ENCODE peak calls at places on chromosomes 12 and 14, in six cellular contexts. W is A673; I is heart left ventricle; U is CD8-positive, alpha-beta memory T cell; C is HCT116; R is aorta. J is an unnamed sample. For H3K27me3 and H3K36me3, the result is how much of the 10 kb centered on the place peaks cover.

GRCh38 chr12:8057839-8058238 is 8.3 kb downstream of the C3AR1 start:
- DNase-seq in W (no peak), I (no peak), U (no peak), C (no peak), R (no peak), J (no peak)

GRCh38 chr12:119804011-119804641 is 73.0 kb downstream of the CIT start:
- DNase-seq in W (peak), I (peak), U (no peak), C (peak), R (peak), J (peak)

GRCh38 chr14:54169254-54169924 is 212.8 kb upstream of the BMP4 start:
- DNase-seq in W (no peak), I (no peak), U (no peak), C (peak), R (no peak), J (no peak)

GRCh38 chr14:65471038-65471878 is 58.7 kb downstream of the FUT8 start:
- DNase-seq in W (no peak), I (no peak), U (no peak), C (no peak), R (no peak), J (no peak)

GRCh38 chr12:55651314-55651703 is 14.6 kb downstream of the OR10P1 start:
- DNase-seq in W (no peak), I (no peak), U (no peak), C (no peak), R (no peak), J (no peak)

GRCh38 chr12:26636710-26637328 is 196.2 kb downstream of the ITPR2 start:
- DNase-seq in W (no peak), I (no peak), U (no peak), C (no peak), R (no peak), J (no peak)

GRCh38 chr12:97535582-97535981 is 73.0 kb downstream of the RMST start:
- DNase-seq in W (no peak), I (no peak), U (no peak), C (no peak), R (no peak), J (no peak)

GRCh38 chr14:54577977-54578376 is 11.0 kb downstream of the SAMD4A start:
- DNase-seq in W (peak), I (no peak), U (no peak), C (no peak), R (no peak), J (no peak)

GRCh38 chr12:11136075-11136474 is 1.6 kb upstream of the TAS2R30 start:
- DNase-seq in W (no peak), I (no peak), U (no peak), C (no peak), R (no peak), J (no peak)

GRCh38 chr12:12892670-12893290 is 1.4 kb downstream of the GPRC5A start:
- DNase-seq in W (no peak), I (no peak), U (no peak), C (no peak), R (no peak), J (peak)

GRCh38 chr12:12889701-12890100 is 1.7 kb upstream of the GPRC5A start:
- DNase-seq in W (no peak), I (no peak), U (no peak), C (no peak), R (no peak), J (no peak)

GRCh38 chr12:12890492-12890814 is 909 bp upstream of the GPRC5A start:
- DNase-seq in W (no peak), I (no peak), U (no peak), C (no peak), R (peak), J (peak)

GRCh38 chr12:12891646-12892355 is 439 bp downstream of the GPRC5A start:
- DNase-seq in W (no peak), I (no peak), U (no peak), C (no peak), R (no peak), J (no peak)

GRCh38 chr12:12890815-12891645 is at the start of gene GPRC5A:
- DNase-seq in W (peak), I (peak), U (no peak), C (peak), R (peak), J (peak)
- H3K27ac ChIP-seq in W (no peak), I (no peak), U (no peak), C (peak), R (peak), J (peak)

DNA sequence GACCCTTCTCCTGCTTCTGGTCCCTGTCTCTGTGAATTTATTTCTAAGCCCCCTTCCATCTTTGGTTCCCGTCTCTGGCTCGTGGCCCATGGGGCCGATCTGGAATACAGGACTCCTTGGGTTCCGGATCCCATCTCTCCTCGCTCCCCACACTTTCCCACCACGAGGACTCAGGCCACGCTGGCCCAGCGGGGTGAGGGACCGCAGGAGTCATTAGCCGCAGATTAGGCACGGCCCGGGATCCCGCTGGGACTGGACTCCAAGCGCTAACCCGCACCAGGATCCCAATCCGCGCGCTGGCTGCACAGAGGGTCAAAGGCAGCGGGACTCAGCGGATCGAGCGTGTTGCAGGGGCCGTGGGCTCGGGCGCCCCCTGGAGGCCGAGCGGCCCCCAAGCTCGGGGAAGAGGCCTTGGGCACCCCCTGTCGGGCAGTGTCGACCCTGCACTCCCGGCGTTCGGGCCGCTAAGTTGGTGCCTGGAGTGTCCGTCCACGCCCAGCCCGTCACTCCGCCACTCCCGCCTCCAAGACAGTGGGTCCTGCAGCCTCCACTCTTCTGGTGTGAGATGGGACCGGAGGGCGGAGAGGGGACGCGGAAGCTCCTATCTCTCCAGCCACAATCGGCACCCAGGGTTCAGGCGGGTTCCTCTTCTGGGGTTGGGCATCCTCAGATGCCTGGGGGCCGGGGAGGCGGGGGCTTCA is 9.5 kb downstream of the SHMT2 start:
- DNase-seq in W (peak), I (peak), U (peak), C (peak), R (peak), J (peak)
- H3K27me3 ChIP-seq in W (under half), I (under half), U (half or more), C (under half), R (under half), J (half or more)

GRCh38 chr14:96525452-96525851 is 23.3 kb downstream of the PAPOLA start:
- DNase-seq in W (no peak), I (no peak), U (no peak), C (no peak), R (no peak), J (no peak)
- H3K36me3 ChIP-seq in W (half or more), I (half or more), U (under half), C (under half), R (under half), J (half or more)

GRCh38 chr14:40053396-40053795 is 621.2 kb upstream of the FBXO33 start:
- DNase-seq in W (no peak), I (no peak), U (no peak), C (no peak), R (no peak), J (no peak)

GRCh38 chr14:40058916-40059897 is 627.0 kb upstream of the FBXO33 start:
- DNase-seq in W (no peak), I (no peak), U (no peak), C (no peak), R (no peak), J (no peak)
- H3K27ac ChIP-seq in W (no peak), I (no peak), U (no peak), C (no peak), R (no peak), J (no peak)

GRCh38 chr14:96737869-96738268 is 59.3 kb upstream of the VRK1 start:
- DNase-seq in W (no peak), I (no peak), U (no peak), C (no peak), R (no peak), J (no peak)
- H3K27me3 ChIP-seq in W (under half), I (under half), U (under half), C (under half), R (under half), J (half or more)

J was measured in upper lobe of right lung.